ENCODE peak calls at places on chromosomes 13 and 19, in four cellular contexts. One of them, this sample, is unnamed.

GRCh38 chr13:51465124-51465523 is 12.3 kb upstream of the INTS6 start:
- DNase-seq in IMR-90: no peak
- DNase-seq in neuronal stem cell: no peak
- DNase-seq in H9: no peak
- DNase-seq in this sample: no peak

GRCh38 chr19:57267294-57267693 is 13.0 kb upstream of the ZNF460 start:
- DNase-seq in IMR-90: no peak
- DNase-seq in neuronal stem cell: no peak
- DNase-seq in H9: no peak
- DNase-seq in this sample: no peak

GRCh38 chr19:7596191-7596937 is 701 bp downstream of the CAMSAP3 start:
- DNase-seq in IMR-90: no peak
- DNase-seq in neuronal stem cell: no peak
- DNase-seq in H9: no peak
- DNase-seq in this sample: no peak

GRCh38 chr19:42176649-42176989 is 40.9 kb downstream of the DEDD2 start:
- DNase-seq in IMR-90: no peak
- DNase-seq in neuronal stem cell: peak
- DNase-seq in H9: no peak
- DNase-seq in this sample: no peak

GRCh38 chr13:38990693-38991092 is at the start of gene STOML3:
- DNase-seq in IMR-90: no peak
- DNase-seq in neuronal stem cell: no peak
- DNase-seq in H9: no peak
- DNase-seq in this sample: no peak

GRCh38 chr13:40143559-40143958 is 488.1 kb downstream of the COG6 start:
- DNase-seq in IMR-90: no peak
- DNase-seq in neuronal stem cell: no peak
- DNase-seq in H9: no peak
- DNase-seq in this sample: no peak

GRCh38 chr19:6677924-6678689 is 8.1 kb upstream of the TNFSF14 start:
- DNase-seq in IMR-90: no peak
- DNase-seq in neuronal stem cell: peak
- DNase-seq in H9: peak
- DNase-seq in this sample: no peak

GRCh38 chr13:75798353-75799245 is 162.5 kb downstream of the LMO7 start:
- DNase-seq in IMR-90: peak
- DNase-seq in neuronal stem cell: no peak
- DNase-seq in H9: no peak
- DNase-seq in this sample: no peak

GRCh38 chr19:31491246-31491645 is 142.0 kb upstream of the TSHZ3 start:
- DNase-seq in IMR-90: no peak
- DNase-seq in neuronal stem cell: no peak
- DNase-seq in H9: no peak
- DNase-seq in this sample: no peak

GRCh38 chr19:55027472-55028337 is 10.4 kb downstream of the GP6 start:
- DNase-seq in IMR-90: no peak
- DNase-seq in neuronal stem cell: no peak
- DNase-seq in H9: no peak
- DNase-seq in this sample: no peak

GRCh38 chr13:77180011-77180410 is 146.9 kb downstream of the MYCBP2 start:
- DNase-seq in IMR-90: no peak
- DNase-seq in neuronal stem cell: no peak
- DNase-seq in H9: no peak
- DNase-seq in this sample: no peak

GRCh38 chr13:29508874-29509249 is 86.6 kb downstream of the SLC7A1 start:
- DNase-seq in IMR-90: no peak
- DNase-seq in neuronal stem cell: no peak
- DNase-seq in H9: no peak
- DNase-seq in this sample: no peak

GRCh38 chr19:44576843-44577565 is 36.4 kb upstream of the IGSF23 start:
- DNase-seq in IMR-90: peak
- DNase-seq in neuronal stem cell: no peak
- DNase-seq in H9: peak
- DNase-seq in this sample: peak

GRCh38 chr13:78030351-78030750 is 111.7 kb upstream of the EDNRB start:
- DNase-seq in IMR-90: no peak
- DNase-seq in neuronal stem cell: peak
- DNase-seq in H9: no peak
- DNase-seq in this sample: no peak

GRCh38 chr13:90445179-90445578 is 902.3 kb upstream of the MIR17HG start:
- DNase-seq in IMR-90: peak
- DNase-seq in neuronal stem cell: peak
- DNase-seq in H9: peak
- DNase-seq in this sample: peak

GRCh38 chr19:18167975-18168645 is 5.5 kb upstream of the IFI30 start:
- DNase-seq in IMR-90: peak
- DNase-seq in neuronal stem cell: no peak
- DNase-seq in H9: no peak
- DNase-seq in this sample: peak

GRCh38 chr19:13849991-13850909 is 26.7 kb upstream of the NANOS3 start:
- DNase-seq in IMR-90: peak
- DNase-seq in neuronal stem cell: no peak
- DNase-seq in H9: peak
- DNase-seq in this sample: peak

GRCh38 chr19:38388310-38389100 is at the start of gene SPRED3:
- DNase-seq in IMR-90: peak
- DNase-seq in neuronal stem cell: no peak
- DNase-seq in H9: no peak
- DNase-seq in this sample: no peak

GRCh38 chr13:20136781-20137703 is 23.8 kb downstream of the GJA3 start:
- DNase-seq in IMR-90: no peak
- DNase-seq in neuronal stem cell: no peak
- DNase-seq in H9: peak
- DNase-seq in this sample: no peak

GRCh38 chr13:45446181-45446580 is 18.6 kb upstream of the COG3 start:
- DNase-seq in IMR-90: peak
- DNase-seq in neuronal stem cell: no peak
- DNase-seq in H9: no peak
- DNase-seq in this sample: no peak

GRCh38 chr13:80477641-80478443 is 136.9 kb upstream of the SPRY2 start:
- DNase-seq in IMR-90: no peak
- DNase-seq in neuronal stem cell: no peak
- DNase-seq in H9: no peak
- DNase-seq in this sample: no peak

GRCh38 chr13:46289260-46289955 is 77.7 kb downstream of the LRRC63 start:
- DNase-seq in IMR-90: no peak
- DNase-seq in neuronal stem cell: no peak
- DNase-seq in H9: no peak
- DNase-seq in this sample: no peak

GRCh38 chr13:110265682-110266430 is 41.1 kb downstream of the COL4A1 start:
- DNase-seq in IMR-90: no peak
- DNase-seq in neuronal stem cell: no peak
- DNase-seq in H9: no peak
- DNase-seq in this sample: no peak
- H3K4me2 ChIP-seq in IMR-90: no peak
- H3K4me2 ChIP-seq in neuronal stem cell: no peak
- H3K4me2 ChIP-seq in H9: no peak
- H3K4me2 ChIP-seq in this sample: no peak

GRCh38 chr13:23466144-23467002 is 32.9 kb upstream of the SACS start:
- DNase-seq in IMR-90: peak
- DNase-seq in neuronal stem cell: peak
- DNase-seq in H9: peak
- DNase-seq in this sample: peak
- H3K14ac ChIP-seq in IMR-90: peak
- H3K14ac ChIP-seq in neuronal stem cell: peak
- H3K14ac ChIP-seq in H9: no peak
- H3K14ac ChIP-seq in this sample: no peak

GRCh38 chr13:113208424-113209335 is at the start of gene PCID2:
- DNase-seq in IMR-90: peak
- DNase-seq in neuronal stem cell: peak
- DNase-seq in H9: peak
- DNase-seq in this sample: peak

GRCh38 chr13:113209336-113209879 is at the start of gene CUL4A:
- DNase-seq in IMR-90: peak
- DNase-seq in neuronal stem cell: peak
- DNase-seq in H9: peak
- DNase-seq in this sample: peak

GRCh38 chr13:113205428-113205931 is 3.0 kb downstream of the PCID2 start:
- DNase-seq in IMR-90: peak
- DNase-seq in neuronal stem cell: no peak
- DNase-seq in H9: no peak
- DNase-seq in this sample: peak

GRCh38 chr13:113209880-113210421 is 538 bp downstream of the CUL4A start:
- DNase-seq in IMR-90: peak
- DNase-seq in neuronal stem cell: peak
- DNase-seq in H9: peak
- DNase-seq in this sample: peak

DNA sequence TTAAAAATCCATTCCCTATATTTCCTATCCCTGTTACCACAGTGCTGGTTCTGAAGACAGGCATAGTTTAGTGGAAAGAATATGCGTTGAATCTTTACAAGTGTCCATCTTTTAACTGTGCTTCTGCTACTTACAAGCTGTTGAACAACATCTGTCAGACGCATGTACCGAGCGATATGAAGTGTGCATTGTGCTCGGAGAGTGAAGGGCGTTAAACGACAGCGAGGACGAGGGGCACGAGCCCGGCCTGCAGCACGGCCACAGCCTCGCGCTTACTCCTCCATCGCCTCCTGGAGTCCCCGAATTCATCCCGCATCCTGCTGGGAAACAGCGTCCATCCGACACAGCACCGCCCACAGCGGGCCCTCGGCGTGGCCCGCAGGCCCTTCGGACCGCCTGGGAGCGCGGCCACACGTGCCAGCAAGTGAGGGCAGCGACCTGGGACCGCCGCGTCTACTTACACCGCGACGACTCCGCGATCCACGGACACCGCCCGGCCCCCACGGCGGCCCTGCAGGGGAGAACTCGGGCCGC is 512 bp downstream of the PCID2 start:
- DNase-seq in IMR-90: peak
- DNase-seq in neuronal stem cell: peak
- DNase-seq in H9: peak
- DNase-seq in this sample: peak
- H2BK120ac ChIP-seq in IMR-90: peak
- H2BK120ac ChIP-seq in neuronal stem cell: no peak
- H2BK120ac ChIP-seq in H9: no peak
- H2BK120ac ChIP-seq in this sample: peak

GRCh38 chr19:17097593-17098126 is 22.1 kb downstream of the MYO9B start:
- DNase-seq in IMR-90: peak
- DNase-seq in neuronal stem cell: no peak
- DNase-seq in H9: no peak
- DNase-seq in this sample: peak
- H3K4me2 ChIP-seq in IMR-90: peak
- H3K4me2 ChIP-seq in neuronal stem cell: no peak
- H3K4me2 ChIP-seq in H9: no peak
- H3K4me2 ChIP-seq in this sample: no peak

This sample was measured in mesenchymal stem cell.